ENCODE peak calls at places on chromosome 5, in nine cellular contexts. I, T, V, Q, M, K, J, E and G are unnamed samples.

GRCh38 chr5:669111-669841 is 23.9 kb downstream of the TPPP start:
- DNase-seq in I (peak), T (no peak), V (no peak), Q (no peak), M (peak), K (peak), J (no peak), E (no peak), G (no peak)

GRCh38 chr5:92907914-92908606 is 673.0 kb downstream of the NR2F1-AS1 start:
- DNase-seq in I (no peak), T (peak), V (no peak), Q (no peak), M (peak), K (peak), J (no peak), E (no peak), G (peak)

GRCh38 chr5:34534237-34535108 is 121.7 kb upstream of the RAI14 start:
- DNase-seq in I (no peak), T (peak), V (no peak), Q (no peak), M (peak), K (peak), J (no peak), E (no peak), G (peak)

GRCh38 chr5:149320791-149321330 is 24.4 kb upstream of the GRPEL2 start:
- DNase-seq in I (peak), T (peak), V (no peak), Q (peak), M (peak), K (peak), J (peak), E (peak), G (peak)

GRCh38 chr5:135317286-135317685 is 81.7 kb downstream of the MACROH2A1 start:
- DNase-seq in I (peak), T (no peak), V (no peak), Q (no peak), M (no peak), K (no peak), J (no peak), E (no peak), G (no peak)

GRCh38 chr5:62314431-62314830 is 8.4 kb downstream of the KIF2A start:
- DNase-seq in I (no peak), T (peak), V (no peak), Q (no peak), M (no peak), K (no peak), J (no peak), E (no peak), G (no peak)

GRCh38 chr5:131423056-131423455 is 159.2 kb downstream of the CDC42SE2 start:
- DNase-seq in I (no peak), T (peak), V (no peak), Q (peak), M (peak), K (peak), J (no peak), E (no peak), G (no peak)

GRCh38 chr5:172973931-172974330 is 9.6 kb upstream of the ATP6V0E1 start:
- DNase-seq in I (no peak), T (no peak), V (no peak), Q (no peak), M (peak), K (peak), J (no peak), E (no peak), G (no peak)

GRCh38 chr5:176732306-176732705 is 78.1 kb upstream of the UNC5A start:
- DNase-seq in I (no peak), T (no peak), V (no peak), Q (no peak), M (no peak), K (no peak), J (no peak), E (no peak), G (no peak)

GRCh38 chr5:155049569-155050383 is 36.2 kb downstream of the KIF4B start:
- DNase-seq in I (no peak), T (no peak), V (no peak), Q (no peak), M (no peak), K (peak), J (no peak), E (no peak), G (no peak)

GRCh38 chr5:102961671-102962070 is 158.3 kb downstream of the GIN1 start:
- DNase-seq in I (no peak), T (no peak), V (no peak), Q (no peak), M (no peak), K (no peak), J (no peak), E (no peak), G (no peak)

GRCh38 chr5:141511771-141512325 is 23.0 kb downstream of the PCDHGC5 start:
- DNase-seq in I (no peak), T (no peak), V (no peak), Q (no peak), M (no peak), K (no peak), J (no peak), E (no peak), G (no peak)
- H3K4me3 ChIP-seq in I (peak), T (no peak), V (no peak), Q (no peak), M (no peak), K (no peak), J (no peak), E (no peak), G (no peak)

GRCh38 chr5:122501087-122501435 is 189.0 kb downstream of the SNCAIP start:
- DNase-seq in I (no peak), T (peak), V (no peak), Q (no peak), M (peak), K (peak), J (no peak), E (no peak), G (peak)
- TF ChIP-seq CTCF in I (no peak), T (no peak), V (no peak), Q (no peak), M (no peak), K (no peak), J (no peak), E (no peak), G (no peak)

GRCh38 chr5:37251673-37252072 is 2.5 kb upstream of the CPLANE1 start:
- DNase-seq in I (no peak), T (no peak), V (no peak), Q (no peak), M (no peak), K (no peak), J (no peak), E (no peak), G (no peak)
- H3K4me3 ChIP-seq in I (no peak), T (no peak), V (no peak), Q (no peak), M (no peak), K (no peak), J (no peak), E (no peak), G (no peak)

GRCh38 chr5:6480133-6481051 is 31.7 kb downstream of the UBE2QL1 start:
- DNase-seq in I (no peak), T (no peak), V (no peak), Q (no peak), M (no peak), K (no peak), J (no peak), E (no peak), G (no peak)
- TF ChIP-seq CTCF in I (no peak), T (no peak), V (no peak), Q (no peak), M (no peak), K (no peak), J (no peak), E (no peak), G (no peak)

GRCh38 chr5:55177078-55177477 is 4.1 kb upstream of the CDC20B start:
- DNase-seq in I (no peak), T (no peak), V (no peak), Q (no peak), M (no peak), K (no peak), J (no peak), E (no peak), G (no peak)

GRCh38 chr5:55173696-55174101 is 722 bp upstream of the CDC20B start:
- DNase-seq in I (no peak), T (no peak), V (no peak), Q (no peak), M (no peak), K (no peak), J (no peak), E (no peak), G (no peak)

GRCh38 chr5:55176176-55176818 is 3.3 kb upstream of the CDC20B start:
- DNase-seq in I (peak), T (no peak), V (no peak), Q (peak), M (no peak), K (no peak), J (no peak), E (no peak), G (peak)

GRCh38 chr5:55172937-55173695 is at the start of gene CDC20B:
- DNase-seq in I (peak), T (no peak), V (peak), Q (peak), M (peak), K (peak), J (peak), E (peak), G (peak)

GRCh38 chr5:55175781-55176175 is 2.8 kb upstream of the CDC20B start:
- DNase-seq in I (no peak), T (no peak), V (no peak), Q (no peak), M (no peak), K (no peak), J (no peak), E (no peak), G (no peak)
- H3K4me3 ChIP-seq in I (peak), T (peak), V (no peak), Q (peak), M (peak), K (no peak), J (peak), E (no peak), G (peak)

GRCh38 chr5:144304683-144305082 is 134.0 kb downstream of the KCTD16 start:
- DNase-seq in I (no peak), T (no peak), V (no peak), Q (no peak), M (no peak), K (no peak), J (no peak), E (no peak), G (no peak)
- TF ChIP-seq CTCF in I (no peak), T (no peak), V (no peak), Q (no peak), M (no peak), K (no peak), J (no peak), E (no peak), G (no peak)

DNA sequence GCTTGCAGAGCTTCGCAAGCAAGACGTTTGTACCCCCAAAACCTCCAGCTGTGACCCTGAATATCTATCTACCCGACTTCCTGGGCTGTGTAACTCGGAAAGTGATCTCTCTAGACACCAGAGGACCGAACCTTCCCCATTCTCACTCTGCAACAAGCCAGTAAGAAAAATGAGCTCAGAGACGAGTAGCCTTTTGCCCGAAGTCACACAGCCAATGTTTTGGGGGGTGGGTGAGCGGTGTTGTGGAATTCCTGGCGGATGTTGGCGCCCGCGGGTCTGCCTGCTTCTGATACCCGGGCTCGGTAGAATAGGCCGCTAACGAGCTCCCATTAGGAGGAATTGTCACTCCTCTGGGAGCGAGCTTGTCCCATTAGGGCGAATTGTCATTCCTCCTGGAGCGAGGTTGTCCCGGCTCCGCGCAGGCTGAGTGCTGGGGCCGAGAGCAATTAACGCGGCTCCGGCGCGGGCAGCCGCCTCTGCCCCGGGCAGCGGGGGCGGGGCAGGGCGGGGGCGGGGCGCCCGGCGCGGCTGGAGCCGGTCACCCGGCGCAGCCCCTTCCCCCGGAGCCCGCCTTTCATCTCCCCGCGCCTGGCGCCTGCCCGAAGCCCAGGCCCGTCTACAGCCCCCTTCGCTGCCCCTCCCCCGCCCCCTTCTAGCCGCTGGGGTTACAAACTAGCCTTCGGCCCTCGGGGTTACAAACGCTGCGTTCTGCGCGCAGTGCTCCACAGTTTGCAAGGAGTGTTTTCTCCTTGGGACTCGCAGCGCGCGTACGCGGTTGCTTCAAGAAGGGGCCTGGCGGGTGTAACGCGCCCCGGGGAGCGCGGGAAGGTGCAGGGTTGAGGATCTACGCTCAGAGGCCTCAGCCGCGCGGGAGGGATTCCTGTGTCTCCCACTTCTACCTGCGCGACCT is 3.5 kb upstream of the MSX2 start:
- DNase-seq in I (no peak), T (no peak), V (no peak), Q (no peak), M (peak), K (no peak), J (no peak), E (no peak), G (no peak)
- H3K4me3 ChIP-seq in I (peak), T (peak), V (no peak), Q (peak), M (no peak), K (no peak), J (peak), E (peak), G (no peak)